ENCODE peak calls at places on chromosome 18, in six cellular contexts. G, V, L, C, Y and A are unnamed samples.

GRCh38 chr18:31102020-31102684 is at the start of gene DSC2:
- DNase-seq in G (peak; percentile 81), C (peak; percentile 48), V (peak; percentile 25), L (no peak), Y (peak; percentile 86), A (no peak)

GRCh38 chr18:3525870-3526420 is 76.0 kb downstream of the TGIF1 start:
- DNase-seq in L (no peak), Y (peak; percentile 67), C (no peak), V (no peak), G (no peak), A (no peak)

GRCh38 chr18:31664101-31664500 is 20.3 kb downstream of the B4GALT6 start:
- DNase-seq in V (no peak), G (no peak), L (no peak), C (no peak), Y (no peak), A (no peak)

GRCh38 chr18:55102508-55102907 is 143.2 kb upstream of the CCDC68 start:
- DNase-seq in C (no peak), Y (no peak), V (no peak), G (peak; percentile 30), L (no peak), A (no peak)

GRCh38 chr18:13252696-13253410 is 34.3 kb downstream of the LDLRAD4 start:
- DNase-seq in L (no peak), V (no peak), Y (peak; percentile 55), C (no peak), G (no peak), A (no peak)

GRCh38 chr18:10739152-10739551 is 213.3 kb downstream of the NAPG start:
- DNase-seq in C (no peak), V (no peak), G (no peak), Y (no peak), L (no peak), A (no peak)

GRCh38 chr18:36593641-36594040 is 235.2 kb downstream of the TPGS2 start:
- DNase-seq in C (no peak), L (no peak), Y (no peak), G (no peak), V (no peak), A (no peak)

GRCh38 chr18:31454066-31454708 is 6.6 kb downstream of the DSG3 start:
- DNase-seq in C (no peak), L (no peak), G (no peak), V (no peak), Y (no peak), A (no peak)

GRCh38 chr18:45330170-45330594 is 285.1 kb upstream of the SLC14A2 start:
- DNase-seq in C (no peak), Y (no peak), G (no peak), L (no peak), V (no peak), A (no peak)

GRCh38 chr18:13797157-13797611 is 26.8 kb upstream of the MC5R start:
- DNase-seq in V (no peak), Y (no peak), C (no peak), L (no peak), G (no peak), A (no peak)

GRCh38 chr18:76475450-76476203 is 19.4 kb downstream of the ZNF516 start:
- DNase-seq in C (no peak), V (no peak), G (no peak), Y (no peak), L (no peak), A (no peak)
- TF ChIP-seq CTCF in C (no peak), V (no peak), G (no peak), Y (no peak), L (no peak), A (peak; percentile 45)

DNA sequence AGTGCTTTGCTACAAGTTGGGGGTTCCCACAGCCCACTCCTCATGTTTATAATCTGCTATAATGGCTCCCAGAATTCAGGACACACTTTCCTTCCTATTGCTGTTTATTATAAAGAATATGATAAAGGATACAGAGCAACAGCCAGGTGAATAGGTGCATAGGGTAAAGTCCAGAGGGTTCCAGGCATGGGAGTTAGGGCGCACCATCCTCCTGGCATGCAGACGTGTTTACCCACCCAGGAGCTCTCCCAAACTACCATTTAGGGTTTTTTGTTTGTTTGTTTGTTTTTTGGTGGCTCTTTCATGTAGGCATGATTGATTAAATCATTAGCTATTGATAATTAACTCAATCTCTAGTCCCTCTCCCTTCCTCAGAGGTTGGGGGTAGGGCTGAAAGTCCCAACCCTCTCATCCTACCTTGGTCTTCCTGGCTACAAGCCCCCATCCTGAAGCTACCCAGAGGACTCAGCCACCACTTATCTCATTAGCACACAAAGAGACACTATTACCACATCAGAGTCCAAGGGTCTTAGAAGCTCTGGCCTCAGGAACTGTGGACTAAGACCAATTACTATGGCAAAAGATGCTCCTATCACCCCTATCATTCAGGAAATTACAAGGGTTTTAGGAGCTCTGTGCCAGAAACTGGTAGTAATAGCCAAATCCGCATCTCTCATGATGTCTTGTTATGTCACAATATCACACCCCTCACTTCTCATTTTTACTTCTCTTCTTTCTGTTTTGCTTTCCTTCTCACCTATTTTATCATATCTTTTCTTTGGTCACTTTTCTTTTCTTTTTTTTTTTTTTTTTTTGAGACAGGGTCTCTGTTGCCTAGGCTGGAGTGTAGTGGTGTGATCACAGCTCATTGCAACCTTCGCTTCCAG is 154.8 kb upstream of the TTC39C start:
- DNase-seq in L (no peak), V (no peak), G (no peak), Y (no peak), C (no peak), A (no peak)
- H3K4me3 ChIP-seq in L (no peak overlapping the region), V (no peak overlapping the region), G (no peak overlapping the region), Y (no peak overlapping the region), C (no peak overlapping the region), A (no peak overlapping the region)

DNA sequence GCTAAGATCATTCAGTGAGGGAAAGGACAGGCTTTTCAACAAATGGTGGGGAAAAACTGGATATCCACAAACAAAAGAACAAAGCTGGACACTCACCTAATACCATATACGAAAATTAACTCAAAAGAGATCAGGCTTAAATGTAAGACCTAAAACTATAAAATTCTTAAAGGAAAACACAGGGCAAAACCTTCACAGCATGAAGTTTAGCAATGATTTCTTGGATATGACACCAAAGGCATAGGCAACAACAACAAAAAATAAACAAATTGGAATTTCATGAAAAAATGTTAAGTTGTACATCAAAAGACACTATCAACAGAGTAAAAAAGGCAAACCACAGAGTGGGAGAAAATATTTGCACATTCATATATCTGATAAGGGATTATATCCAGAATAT is 28.3 kb downstream of the PIAS2 start:
- DNase-seq in V (no peak), C (no peak), Y (no peak), G (no peak), L (no peak), A (no peak)
- H3K36me3 ChIP-seq in V (peaks cover 28% of the 10 kb centered on the region), C (peaks cover 30% of the 10 kb centered on the region), Y (peaks cover 27% of the 10 kb centered on the region), G (peaks cover 10% of the 10 kb centered on the region), L (no peaks in the 10 kb centered on the region), A (peaks cover 2% of the 10 kb centered on the region)

GRCh38 chr18:62566199-62566598 is 43.4 kb downstream of the ZCCHC2 start:
- DNase-seq in L (no peak), C (peak; percentile 47), G (peak; percentile 17), Y (no peak), V (peak; percentile 42), A (no peak)
- TF ChIP-seq CTCF in L (peak; percentile 22), C (no peak), G (no peak), Y (no peak), V (peak; percentile 31), A (peak; percentile 17)